ENCODE peak calls at places on chromosomes 7 and 10, in seven cellular contexts. S is adrenal gland, N is GM12891, C is upper lobe of left lung, Z is heart left ventricle, G is esophagus squamous epithelium, L is breast epithelium. K is an unnamed sample.

GRCh38 chr7:116496653-116497052 is 2.9 kb upstream of the CAV2 start:
- DNase-seq in S (no peak), N (no peak), C (no peak), Z (no peak), G (no peak), L (no peak), K (no peak)

GRCh38 chr10:88086187-88086954 is 222.9 kb downstream of the PTEN start:
- DNase-seq in S (no peak), N (no peak), C (no peak), Z (no peak), G (no peak), L (no peak), K (no peak)

GRCh38 chr7:56007167-56007652 is 42.8 kb downstream of the NIPSNAP2 start:
- DNase-seq in S (peak), N (no peak), C (no peak), Z (no peak), G (no peak), L (no peak), K (no peak)

GRCh38 chr7:95951531-95951930 is 179.2 kb downstream of the DYNC1I1 start:
- DNase-seq in S (no peak), N (no peak), C (no peak), Z (no peak), G (no peak), L (no peak), K (no peak)

GRCh38 chr10:5639066-5639465 is 27.3 kb downstream of the ASB13 start:
- DNase-seq in S (no peak), N (no peak), C (no peak), Z (no peak), G (no peak), L (no peak), K (no peak)

GRCh38 chr7:134834689-134835462 is 55.4 kb downstream of the CALD1 start:
- DNase-seq in S (no peak), N (no peak), C (no peak), Z (no peak), G (no peak), L (no peak), K (no peak)

GRCh38 chr10:988667-989545 is 672 bp downstream of the GTPBP4 start:
- DNase-seq in S (peak), N (no peak), C (no peak), Z (no peak), G (no peak), L (no peak), K (no peak)

GRCh38 chr7:146090023-146090645 is 26.5 kb upstream of the CNTNAP2 start:
- DNase-seq in S (peak), N (peak), C (no peak), Z (no peak), G (no peak), L (no peak), K (no peak)

GRCh38 chr7:84042110-84042539 is 152.5 kb downstream of the SEMA3A start:
- DNase-seq in S (no peak), N (no peak), C (no peak), Z (no peak), G (no peak), L (no peak), K (no peak)

GRCh38 chr7:81155654-81156373 is 237.0 kb upstream of the SEMA3C start:
- DNase-seq in S (no peak), N (no peak), C (no peak), Z (no peak), G (no peak), L (no peak), K (no peak)

GRCh38 chr10:42875792-42876191 is 93.2 kb downstream of the BMS1 start:
- DNase-seq in S (peak), N (no peak), C (no peak), Z (no peak), G (no peak), L (no peak), K (no peak)

GRCh38 chr10:86203162-86203905 is 163.3 kb downstream of the GRID1 start:
- DNase-seq in S (no peak), N (no peak), C (no peak), Z (no peak), G (no peak), L (no peak), K (no peak)

GRCh38 chr7:112898432-112899290 is 108.5 kb upstream of the TMEM168 start:
- DNase-seq in S (peak), N (peak), C (no peak), Z (no peak), G (no peak), L (no peak), K (no peak)

GRCh38 chr10:101671453-101671852 is 23.5 kb downstream of the FBXW4 start:
- DNase-seq in S (no peak), N (no peak), C (no peak), Z (no peak), G (no peak), L (no peak), K (no peak)

GRCh38 chr7:107594961-107595737 is 15.1 kb downstream of the BCAP29 start:
- DNase-seq in S (peak), N (no peak), C (no peak), Z (no peak), G (no peak), L (no peak), K (no peak)

GRCh38 chr10:102413053-102413705 is 5.4 kb downstream of the PSD start:
- DNase-seq in S (no peak), N (peak), C (no peak), Z (no peak), G (no peak), L (no peak), K (no peak)

GRCh38 chr10:5904227-5904626 is 14.2 kb downstream of the FBH1 start:
- DNase-seq in S (no peak), N (peak), C (no peak), Z (no peak), G (no peak), L (no peak), K (no peak)

GRCh38 chr7:23811540-23811939 is 101.5 kb downstream of the STK31 start:
- DNase-seq in S (no peak), N (no peak), C (no peak), Z (no peak), G (no peak), L (no peak), K (no peak)

GRCh38 chr7:143363011-143363937 is 761 bp upstream of the FAM131B start:
- DNase-seq in S (no peak), N (no peak), C (no peak), Z (no peak), G (no peak), L (no peak), K (no peak)

GRCh38 chr7:139242741-139243281 is 11.8 kb downstream of the UBN2 start:
- DNase-seq in S (peak), N (no peak), C (no peak), Z (no peak), G (no peak), L (no peak), K (peak)
- TF ChIP-seq POLR2A in S (no peak), N (no peak), C (no peak), Z (no peak), G (no peak), L (no peak), K (peak)

GRCh38 chr7:40138973-40139372 is 4.2 kb downstream of the SUGCT start:
- DNase-seq in S (no peak), N (no peak), C (no peak), Z (no peak), G (no peak), L (no peak), K (no peak)

GRCh38 chr7:40133561-40134427 is 628 bp downstream of the MPLKIP start:
- DNase-seq in S (peak), N (peak), C (no peak), Z (no peak), G (no peak), L (no peak), K (no peak)

GRCh38 chr7:40137563-40137962 is 2.8 kb downstream of the SUGCT start:
- DNase-seq in S (no peak), N (no peak), C (no peak), Z (no peak), G (no peak), L (no peak), K (no peak)

GRCh38 chr7:40134428-40135423 is at the start of the genes MPLKIP and SUGCT:
- DNase-seq in S (peak), N (peak), C (peak), Z (peak), G (peak), L (peak), K (peak)
- TF ChIP-seq POLR2A in S (peak), N (peak), C (peak), Z (peak), G (peak), L (peak), K (peak)

GRCh38 chr10:68600041-68600778 is 40.1 kb downstream of the TET1 start:
- DNase-seq in S (peak), N (peak), C (peak), Z (peak), G (peak), L (peak), K (peak)
- TF ChIP-seq POLR2A in S (peak), N (peak), C (no peak), Z (no peak), G (peak), L (no peak), K (no peak)

DNA sequence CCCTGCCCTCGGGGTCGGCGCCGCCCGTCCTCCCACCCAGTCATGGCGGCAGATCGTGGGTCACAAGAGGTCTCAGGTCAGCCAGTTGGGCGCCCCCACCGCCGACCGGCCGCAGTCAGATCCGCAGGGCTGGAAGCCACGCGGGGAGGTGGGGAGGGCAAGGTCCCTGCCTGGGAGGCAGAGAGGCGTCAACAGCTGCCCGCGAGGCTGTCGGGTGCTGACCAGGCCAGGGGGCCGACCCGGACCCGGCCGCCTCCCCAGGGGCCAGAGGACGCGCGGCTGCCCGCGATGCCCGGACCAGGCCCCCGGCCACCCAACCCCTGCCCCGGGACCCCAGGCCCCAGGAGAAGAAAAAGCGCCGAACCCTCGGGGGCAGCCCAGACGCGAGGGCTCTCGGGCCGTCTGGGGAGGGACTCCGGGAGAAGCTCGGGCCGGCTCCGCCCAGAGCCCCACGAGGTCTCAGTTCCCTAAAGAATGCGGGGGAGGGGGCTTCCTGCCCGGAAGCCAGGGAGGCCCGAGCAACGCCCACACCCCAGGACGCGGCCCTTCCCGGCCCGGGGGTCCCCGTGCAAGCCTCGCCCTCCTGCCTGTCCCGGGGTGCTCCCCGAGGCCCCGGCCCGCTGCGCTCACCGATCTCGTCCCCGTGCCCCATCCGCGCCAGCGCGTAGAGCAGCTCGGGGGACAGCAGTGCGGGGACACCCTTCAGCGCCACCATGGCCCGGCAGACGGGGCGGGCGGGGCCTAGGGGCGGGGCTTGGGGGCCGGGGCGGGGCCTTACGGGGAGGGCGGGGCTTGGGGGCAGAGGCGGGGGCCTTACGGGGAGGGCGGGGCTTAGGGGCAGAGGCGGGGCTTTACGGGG is at the start of gene FUOM:
- DNase-seq in S (peak), N (peak), C (peak), Z (peak), G (no peak), L (no peak), K (no peak)
- TF ChIP-seq POLR2A in S (peak), N (no peak), C (peak), Z (peak), G (no peak), L (no peak), K (no peak)

GRCh38 chr7:26202019-26202985 is 757 bp downstream of the CBX3 start:
- DNase-seq in S (peak), N (no peak), C (peak), Z (peak), G (no peak), L (no peak), K (peak)
- TF ChIP-seq POLR2A in S (no peak), N (no peak), C (no peak), Z (no peak), G (no peak), L (no peak), K (no peak)

GRCh38 chr7:30910369-30911073 is 1.1 kb upstream of the AQP1 start:
- DNase-seq in S (no peak), N (no peak), C (no peak), Z (no peak), G (no peak), L (no peak), K (no peak)

GRCh38 chr7:30911133-30911532 is 520 bp upstream of the AQP1 start:
- DNase-seq in S (no peak), N (no peak), C (no peak), Z (peak), G (no peak), L (no peak), K (no peak)

GRCh38 chr7:30912454-30912985 is 867 bp downstream of the AQP1 start:
- DNase-seq in S (no peak), N (no peak), C (no peak), Z (peak), G (no peak), L (no peak), K (no peak)

GRCh38 chr7:30912021-30912420 is 368 bp downstream of the AQP1 start:
- DNase-seq in S (no peak), N (no peak), C (no peak), Z (peak), G (no peak), L (no peak), K (no peak)

DNA sequence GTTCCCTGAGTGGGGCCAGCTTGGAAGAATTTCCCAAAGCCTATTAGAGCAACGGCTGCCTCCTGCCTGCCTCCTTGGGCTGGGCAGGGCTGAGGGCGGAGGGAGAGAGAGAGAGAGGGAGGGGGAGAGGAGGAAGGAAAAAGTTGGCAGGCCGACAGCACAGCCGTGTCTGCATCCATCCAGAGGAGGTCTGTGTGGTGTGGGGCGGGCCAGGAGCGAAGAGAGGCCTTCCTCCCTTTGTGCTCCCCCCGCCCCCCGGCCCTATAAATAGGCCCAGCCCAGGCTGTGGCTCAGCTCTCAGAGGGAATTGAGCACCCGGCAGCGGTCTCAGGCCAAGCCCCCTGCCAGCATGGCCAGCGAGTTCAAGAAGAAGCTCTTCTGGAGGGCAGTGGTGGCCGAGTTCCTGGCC is at the start of gene AQP1:
- DNase-seq in S (no peak), N (no peak), C (peak), Z (peak), G (no peak), L (peak), K (no peak)
- TF ChIP-seq POLR2A in S (no peak), N (no peak), C (peak), Z (peak), G (peak), L (no peak), K (peak)

GRCh38 chr7:8114175-8114574 is 145.6 kb downstream of the GLCCI1 start:
- DNase-seq in S (no peak), N (no peak), C (no peak), Z (no peak), G (no peak), L (no peak), K (no peak)
- TF ChIP-seq POLR2A in S (no peak), N (no peak), C (no peak), Z (no peak), G (no peak), L (no peak), K (no peak)

GRCh38 chr7:2314209-2314955 is at the start of gene SNX8:
- DNase-seq in S (peak), N (peak), C (peak), Z (peak), G (peak), L (peak), K (peak)
- TF ChIP-seq POLR2A in S (peak), N (no peak), C (peak), Z (peak), G (peak), L (no peak), K (peak)